ENCODE peak calls at places on chromosomes 13 and 19, in four cellular contexts. P, K, D and S are unnamed samples.

GRCh38 chr19:48796468-48797083 is 14.3 kb downstream of the BCAT2 start:
- DNase-seq in P (no peak), K (no peak), D (no peak), S (no peak)

GRCh38 chr19:5805465-5806132 is 732 bp downstream of the NRTN start:
- DNase-seq in P (no peak), K (peak; percentile 53), D (peak; percentile 36), S (peak; percentile 65)

GRCh38 chr13:51444922-51445321 is 7.9 kb downstream of the INTS6 start:
- DNase-seq in P (no peak), K (no peak), D (peak; percentile 73), S (no peak)

GRCh38 chr13:23433171-23434153 is at the start of gene SACS:
- DNase-seq in P (no peak), K (no peak), D (peak; percentile 48), S (no peak)

GRCh38 chr19:47229674-47230121 is 1.3 kb downstream of the BBC3 start:
- DNase-seq in P (no peak), K (no peak), D (peak; percentile 28), S (no peak)

GRCh38 chr13:25170554-25171107 is 1.5 kb downstream of the AMER2 start:
- DNase-seq in P (no peak), K (no peak), D (no peak), S (no peak)

GRCh38 chr19:18659281-18660050 is 22.6 kb downstream of the KLHL26 start:
- DNase-seq in P (no peak), K (no peak), D (peak; percentile 43), S (no peak)

GRCh38 chr19:40335855-40336700 is 12.1 kb downstream of the C19orf47 start:
- DNase-seq in P (no peak), K (no peak), D (no peak), S (no peak)